ENCODE peak calls at places on chromosome 7, in six cellular contexts. One of them, this sample, is unnamed.

GRCh38 chr7:29771081-29771832 is 35.1 kb upstream of the WIPF3 start:
- DNase-seq in fibroblast of pulmonary artery: no peak
- DNase-seq in stimulated activated CD4-positive, alpha-beta T cell treated with anti-CD3 and anti-CD28 coated beads, Interleukin-4, amount 100 ng/mL, for 1 hour: no peak
- DNase-seq in AG04450: no peak
- DNase-seq in NCI-H774: no peak
- DNase-seq in activated CD4-positive, CD25-positive, alpha-beta regulatory T cell: no peak
- DNase-seq in this sample: no peak

GRCh38 chr7:30091431-30092386 is 43.1 kb upstream of the MTURN start:
- DNase-seq in AG04450: peak
- DNase-seq in activated CD4-positive, CD25-positive, alpha-beta regulatory T cell: no peak
- DNase-seq in fibroblast of pulmonary artery: peak
- DNase-seq in NCI-H774: no peak
- DNase-seq in stimulated activated CD4-positive, alpha-beta T cell treated with anti-CD3 and anti-CD28 coated beads, Interleukin-4, amount 100 ng/mL, for 1 hour: no peak
- DNase-seq in this sample: no peak

GRCh38 chr7:34362621-34363020 is 295.4 kb upstream of the NPSR1 start:
- DNase-seq in stimulated activated CD4-positive, alpha-beta T cell treated with anti-CD3 and anti-CD28 coated beads, Interleukin-4, amount 100 ng/mL, for 1 hour: no peak
- DNase-seq in fibroblast of pulmonary artery: no peak
- DNase-seq in AG04450: no peak
- DNase-seq in activated CD4-positive, CD25-positive, alpha-beta regulatory T cell: no peak
- DNase-seq in NCI-H774: no peak
- DNase-seq in this sample: no peak

GRCh38 chr7:33909755-33910154 is 4.4 kb downstream of the BMPER start:
- DNase-seq in activated CD4-positive, CD25-positive, alpha-beta regulatory T cell: no peak
- DNase-seq in NCI-H774: no peak
- DNase-seq in fibroblast of pulmonary artery: no peak
- DNase-seq in AG04450: no peak
- DNase-seq in stimulated activated CD4-positive, alpha-beta T cell treated with anti-CD3 and anti-CD28 coated beads, Interleukin-4, amount 100 ng/mL, for 1 hour: no peak
- DNase-seq in this sample: no peak

GRCh38 chr7:152459724-152460251 is 24.0 kb upstream of the KMT2C start:
- DNase-seq in stimulated activated CD4-positive, alpha-beta T cell treated with anti-CD3 and anti-CD28 coated beads, Interleukin-4, amount 100 ng/mL, for 1 hour: no peak
- DNase-seq in fibroblast of pulmonary artery: no peak
- DNase-seq in AG04450: no peak
- DNase-seq in NCI-H774: no peak
- DNase-seq in activated CD4-positive, CD25-positive, alpha-beta regulatory T cell: no peak
- DNase-seq in this sample: no peak

GRCh38 chr7:44142028-44142427 is 896 bp upstream of the MYL7 start:
- DNase-seq in NCI-H774: no peak
- DNase-seq in stimulated activated CD4-positive, alpha-beta T cell treated with anti-CD3 and anti-CD28 coated beads, Interleukin-4, amount 100 ng/mL, for 1 hour: no peak
- DNase-seq in activated CD4-positive, CD25-positive, alpha-beta regulatory T cell: no peak
- DNase-seq in fibroblast of pulmonary artery: no peak
- DNase-seq in AG04450: no peak
- DNase-seq in this sample: peak

GRCh38 chr7:40551685-40552576 is 417.1 kb downstream of the SUGCT start:
- DNase-seq in activated CD4-positive, CD25-positive, alpha-beta regulatory T cell: no peak
- DNase-seq in AG04450: no peak
- DNase-seq in fibroblast of pulmonary artery: peak
- DNase-seq in stimulated activated CD4-positive, alpha-beta T cell treated with anti-CD3 and anti-CD28 coated beads, Interleukin-4, amount 100 ng/mL, for 1 hour: no peak
- DNase-seq in NCI-H774: no peak
- DNase-seq in this sample: no peak

GRCh38 chr7:149870701-149871483 is 2.9 kb upstream of the ATP6V0E2 start:
- DNase-seq in activated CD4-positive, CD25-positive, alpha-beta regulatory T cell: no peak
- DNase-seq in NCI-H774: no peak
- DNase-seq in AG04450: no peak
- DNase-seq in fibroblast of pulmonary artery: no peak
- DNase-seq in stimulated activated CD4-positive, alpha-beta T cell treated with anti-CD3 and anti-CD28 coated beads, Interleukin-4, amount 100 ng/mL, for 1 hour: peak
- DNase-seq in this sample: no peak

GRCh38 chr7:95246935-95247370 is 77.4 kb downstream of the PON1 start:
- DNase-seq in AG04450: peak
- DNase-seq in NCI-H774: peak
- DNase-seq in stimulated activated CD4-positive, alpha-beta T cell treated with anti-CD3 and anti-CD28 coated beads, Interleukin-4, amount 100 ng/mL, for 1 hour: no peak
- DNase-seq in activated CD4-positive, CD25-positive, alpha-beta regulatory T cell: no peak
- DNase-seq in fibroblast of pulmonary artery: peak
- DNase-seq in this sample: no peak

GRCh38 chr7:69893915-69894314 is 295.6 kb downstream of the AUTS2 start:
- DNase-seq in NCI-H774: no peak
- DNase-seq in stimulated activated CD4-positive, alpha-beta T cell treated with anti-CD3 and anti-CD28 coated beads, Interleukin-4, amount 100 ng/mL, for 1 hour: no peak
- DNase-seq in activated CD4-positive, CD25-positive, alpha-beta regulatory T cell: no peak
- DNase-seq in fibroblast of pulmonary artery: peak
- DNase-seq in AG04450: no peak
- DNase-seq in this sample: no peak

GRCh38 chr7:151725844-151726770 is 150.8 kb downstream of the PRKAG2 start:
- DNase-seq in NCI-H774: peak
- DNase-seq in stimulated activated CD4-positive, alpha-beta T cell treated with anti-CD3 and anti-CD28 coated beads, Interleukin-4, amount 100 ng/mL, for 1 hour: no peak
- DNase-seq in activated CD4-positive, CD25-positive, alpha-beta regulatory T cell: no peak
- DNase-seq in fibroblast of pulmonary artery: no peak
- DNase-seq in AG04450: no peak
- DNase-seq in this sample: no peak

GRCh38 chr7:50782376-50783208 is at the start of gene GRB10:
- DNase-seq in activated CD4-positive, CD25-positive, alpha-beta regulatory T cell: no peak
- DNase-seq in NCI-H774: peak
- DNase-seq in stimulated activated CD4-positive, alpha-beta T cell treated with anti-CD3 and anti-CD28 coated beads, Interleukin-4, amount 100 ng/mL, for 1 hour: peak
- DNase-seq in fibroblast of pulmonary artery: peak
- DNase-seq in AG04450: no peak
- DNase-seq in this sample: peak

GRCh38 chr7:66524738-66525137 is 103.9 kb upstream of the KCTD7 start:
- DNase-seq in fibroblast of pulmonary artery: no peak
- DNase-seq in NCI-H774: no peak
- DNase-seq in stimulated activated CD4-positive, alpha-beta T cell treated with anti-CD3 and anti-CD28 coated beads, Interleukin-4, amount 100 ng/mL, for 1 hour: no peak
- DNase-seq in activated CD4-positive, CD25-positive, alpha-beta regulatory T cell: no peak
- DNase-seq in AG04450: no peak
- DNase-seq in this sample: no peak

GRCh38 chr7:124765401-124766352 is at the start of gene GPR37:
- DNase-seq in NCI-H774: peak
- DNase-seq in fibroblast of pulmonary artery: peak
- DNase-seq in activated CD4-positive, CD25-positive, alpha-beta regulatory T cell: no peak
- DNase-seq in stimulated activated CD4-positive, alpha-beta T cell treated with anti-CD3 and anti-CD28 coated beads, Interleukin-4, amount 100 ng/mL, for 1 hour: peak
- DNase-seq in AG04450: peak
- DNase-seq in this sample: peak

This sample was measured in activated naive CD8-positive, alpha-beta T cell treated with anti-CD3 and anti-CD28 coated beads, Interleukin-2, amount 10 ng/mL, durations not matched to agents 7 days and 5 days.